ENCODE peak calls at places on chromosome X, in eight cellular contexts. U is ovary, G is tibial nerve, E is sigmoid colon, A is upper lobe of left lung, H is H1, W is SK-N-SH, J is HepG2. X is an unnamed sample.

GRCh38 chrX:13684361-13684760 is 4.6 kb upstream of the RAB9A start:
- DNase-seq in A (no peak), W (no peak), U (no peak), E (no peak), J (no peak), H (no peak), G (no peak), X (no peak)

GRCh38 chrX:24283122-24283789 is 30.6 kb downstream of the SUPT20HL2 start:
- DNase-seq in A (no peak), J (no peak), H (no peak), U (peak; percentile 65), E (peak; percentile 71), G (peak; percentile 16), W (no peak), X (no peak)

GRCh38 chrX:1442016-1442665 is 10.6 kb downstream of the ASMTL start:
- DNase-seq in H (no peak), U (peak; percentile 6), J (no peak), G (no peak), A (no peak), W (no peak), E (peak; percentile 54), X (peak; percentile 72)

GRCh38 chrX:145190801-145191389 is 56.4 kb upstream of the SPANXN1 start:
- DNase-seq in E (no peak), A (no peak), U (no peak), H (no peak), G (no peak), J (peak; percentile 0), W (peak; percentile 12), X (no peak)

GRCh38 chrX:105645667-105646354 is 176.5 kb upstream of the NRK start:
- DNase-seq in J (no peak), G (no peak), U (no peak), W (no peak), H (no peak), A (no peak), E (no peak), X (no peak)

GRCh38 chrX:19578956-19579355 is 63.6 kb upstream of the MAP3K15 start:
- DNase-seq in A (no peak), E (no peak), W (no peak), H (no peak), J (no peak), G (no peak), U (no peak), X (no peak)

GRCh38 chrX:13658602-13659001 is 5.7 kb downstream of the TCEANC start:
- DNase-seq in W (peak; percentile 40), U (no peak), A (no peak), G (peak; percentile 49), J (peak; percentile 34), E (no peak), H (no peak), X (no peak)

GRCh38 chrX:86946569-86946968 is 571.0 kb upstream of the KLHL4 start:
- DNase-seq in G (no peak), A (no peak), E (no peak), U (no peak), H (no peak), W (peak; percentile 4), J (peak; percentile 30), X (no peak)

GRCh38 chrX:23317799-23318724 is 16.6 kb upstream of the PTCHD1 start:
- DNase-seq in U (no peak), A (no peak), J (no peak), H (no peak), E (no peak), W (peak; percentile 69), G (no peak), X (no peak)

GRCh38 chrX:12701625-12702024 is 89.6 kb upstream of the PRPS2 start:
- DNase-seq in H (peak; percentile 9), J (peak; percentile 37), G (peak; percentile 28), A (no peak), U (no peak), W (peak; percentile 50), E (peak; percentile 73), X (no peak)

GRCh38 chrX:105608745-105609144 is 213.6 kb upstream of the NRK start:
- DNase-seq in J (no peak), H (no peak), G (no peak), A (no peak), W (no peak), E (no peak), U (no peak), X (no peak)

GRCh38 chrX:153848325-153848724 is 18.0 kb upstream of the PDZD4 start:
- DNase-seq in G (no peak), A (no peak), W (no peak), H (no peak), U (no peak), J (no peak), E (no peak), X (no peak)

GRCh38 chrX:40734956-40735317 is 405 bp downstream of the MED14 start:
- DNase-seq in W (no peak), A (no peak), U (peak; percentile 51), J (no peak), H (no peak), E (peak; percentile 67), G (no peak), X (no peak)

GRCh38 chrX:86051741-86052140 is 4.4 kb upstream of the CHM start:
- DNase-seq in W (no peak), U (no peak), H (no peak), E (no peak), A (no peak), J (no peak), G (no peak), X (no peak)

GRCh38 chrX:52425710-52426245 is 57.0 kb downstream of the XAGE2 start:
- DNase-seq in A (no peak), J (no peak), E (no peak), H (no peak), U (no peak), G (no peak), W (no peak), X (no peak)

GRCh38 chrX:43805579-43805978 is 76.7 kb downstream of the MAOB start:
- DNase-seq in E (no peak), A (no peak), G (no peak), H (no peak), U (no peak), J (no peak), W (no peak), X (no peak)

GRCh38 chrX:153966283-153966688 is 5.3 kb downstream of the HCFC1 start:
- DNase-seq in E (peak; percentile 80), J (no peak), H (no peak), G (no peak), W (no peak), U (no peak), A (no peak), X (no peak)

GRCh38 chrX:68440438-68440837 is 7.1 kb upstream of the OPHN1 start:
- DNase-seq in G (no peak), H (no peak), A (no peak), E (no peak), W (no peak), U (no peak), J (no peak), X (no peak)

GRCh38 chrX:153804621-153805020 is 10.2 kb downstream of the SSR4 start:
- DNase-seq in J (no peak), G (no peak), H (no peak), W (no peak), E (no peak), U (no peak), A (peak; percentile 44), X (no peak)

DNA sequence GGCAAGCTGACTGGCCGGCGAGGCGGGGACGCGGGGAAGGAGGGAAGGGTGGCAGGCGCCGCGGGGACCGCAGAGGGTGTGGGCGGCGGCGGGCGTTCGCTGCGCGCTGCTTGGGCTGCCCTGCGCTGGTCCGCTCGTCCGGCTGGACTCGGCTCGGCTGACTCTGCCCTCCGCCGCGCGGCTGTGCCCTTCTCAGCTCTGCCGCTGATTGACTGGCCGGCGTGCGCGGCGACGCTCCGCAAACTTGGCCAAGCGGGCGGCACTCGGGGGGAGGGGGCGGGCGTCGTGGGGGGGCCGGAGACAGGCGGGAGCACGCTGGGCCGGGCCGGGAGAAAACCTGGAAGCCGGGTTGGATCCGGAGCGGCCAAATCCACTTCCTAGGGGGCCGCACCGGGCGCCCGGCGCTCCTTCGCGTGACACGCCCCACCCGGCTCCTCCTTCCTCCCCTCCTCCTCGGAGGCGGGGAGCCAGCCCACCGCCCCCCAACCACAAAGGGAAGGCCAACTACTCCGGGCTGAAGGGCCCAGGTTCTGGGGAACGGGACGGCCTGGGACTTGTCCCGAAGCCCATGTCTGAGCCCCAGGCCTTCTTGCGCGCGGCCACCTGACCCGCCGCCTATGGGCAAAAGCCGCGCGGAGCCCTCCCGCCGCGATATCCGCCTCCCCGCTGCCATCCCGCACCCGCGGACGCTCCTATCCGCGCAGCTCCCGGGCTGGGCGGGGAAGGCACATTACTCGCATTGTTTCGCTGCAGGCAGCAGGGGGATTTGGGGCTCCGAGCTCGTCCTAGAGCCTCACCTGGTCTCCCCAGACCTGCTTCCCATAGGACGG is at the start of gene GPC4:
- DNase-seq in E (peak; percentile 91), U (peak; percentile 76), J (no peak), G (peak; percentile 10), A (peak; percentile 92), W (peak; percentile 76), H (no peak), X (peak; percentile 91)
- TF ChIP-seq EP300 in E (no peak), U (no peak), J (no peak), G (peak; percentile 56), A (no peak), W (no peak), H (no peak), X (no peak)

DNA sequence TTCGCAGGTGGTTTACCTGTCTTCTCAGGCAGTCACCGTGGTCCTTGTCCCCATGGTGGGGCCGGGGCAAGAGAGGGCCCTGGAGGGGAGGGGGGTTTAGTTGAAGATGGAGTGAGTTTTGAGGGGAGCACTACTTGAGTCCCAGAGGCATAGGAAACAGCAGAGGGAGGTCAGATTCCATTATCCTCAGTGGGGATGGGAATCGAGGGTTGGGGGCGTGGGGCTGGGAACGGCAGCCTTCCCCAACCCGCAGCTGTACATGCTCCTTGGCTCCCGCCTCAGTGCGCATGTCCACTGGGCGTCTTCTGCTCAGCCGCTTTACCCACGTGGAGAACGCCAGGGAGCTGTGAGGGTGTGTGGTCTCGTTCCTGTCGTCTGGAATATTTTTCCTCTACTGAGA is at the start of gene GAGE10:
- DNase-seq in A (no peak), W (no peak), G (no peak), E (no peak), J (no peak), U (no peak), H (no peak), X (no peak)
- H3K27me3 ChIP-seq in A (no peaks in the 10 kb centered on the region), W (peaks cover 40% of the 10 kb centered on the region), G (no peaks in the 10 kb centered on the region), E (no peaks in the 10 kb centered on the region), J (no peaks in the 10 kb centered on the region), U (no peaks in the 10 kb centered on the region), H (no peaks in the 10 kb centered on the region), X (no peaks in the 10 kb centered on the region)

GRCh38 chrX:124719060-124719459 is 372.7 kb downstream of the SH2D1A start:
- DNase-seq in H (no peak), G (no peak), E (no peak), U (no peak), W (no peak), A (no peak), J (peak; percentile 31), X (no peak)
- TF ChIP-seq EP300 in H (no peak), G (no peak), E (no peak), U (no peak), W (no peak), A (no peak), J (peak; percentile 25), X (no peak)

DNA sequence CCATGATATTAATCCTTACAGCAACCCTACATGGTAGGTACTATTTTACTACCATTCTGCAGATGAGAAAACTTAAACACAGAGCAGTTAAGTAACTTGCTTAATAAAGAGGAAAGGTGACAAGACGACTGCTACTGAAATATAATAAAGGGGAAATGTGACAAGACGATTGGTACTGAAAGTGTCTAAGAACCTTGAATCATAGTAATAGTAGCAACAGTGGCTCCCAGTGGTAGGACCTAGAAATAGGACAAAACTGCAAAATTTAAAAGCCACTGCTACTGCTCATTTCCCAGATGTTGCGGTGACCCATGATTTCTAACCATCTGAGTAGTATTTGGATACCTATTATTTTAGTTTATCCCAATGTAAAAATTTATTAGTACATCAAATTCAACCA is 89.5 kb downstream of the TASL start:
- DNase-seq in W (no peak), E (no peak), H (no peak), A (no peak), J (no peak), G (no peak), U (no peak), X (no peak)
- H3K27me3 ChIP-seq in W (no peaks in the 10 kb centered on the region), E (no peaks in the 10 kb centered on the region), H (no peaks in the 10 kb centered on the region), A (no peaks in the 10 kb centered on the region), J (no peaks in the 10 kb centered on the region), G (no peaks in the 10 kb centered on the region), U (no peaks in the 10 kb centered on the region), X (no peaks in the 10 kb centered on the region)

X was measured in esophagus muscularis mucosa.